ENCODE peak calls at places on chromosomes 6 and 20, in ten cellular contexts. J, K, Y, E, T, O, S, H, V and U are unnamed samples.

GRCh38 chr20:62155428-62156253 is 12.1 kb downstream of the SS18L1 start:
- DNase-seq in J (peak; percentile 46), K (no peak), Y (peak; percentile 83), E (peak; percentile 54), T (no peak), O (peak; percentile 32), S (no peak), H (peak; percentile 93), V (peak; percentile 64), U (no peak)

GRCh38 chr6:166947251-166947650 is 9.1 kb downstream of the RNASET2 start:
- DNase-seq in J (no peak), K (no peak), Y (no peak), E (no peak), T (no peak), O (no peak), S (no peak), H (no peak), V (no peak), U (no peak)

GRCh38 chr6:128882991-128883571 is at the start of gene LAMA2:
- DNase-seq in J (peak; percentile 85), K (peak; percentile 23), Y (no peak), E (peak; percentile 87), T (no peak), O (peak; percentile 85), S (peak; percentile 84), H (no peak), V (peak; percentile 7), U (no peak)

GRCh38 chr20:20375862-20376261 is 8.0 kb downstream of the INSM1 start:
- DNase-seq in J (no peak), K (no peak), Y (no peak), E (no peak), T (no peak), O (no peak), S (no peak), H (no peak), V (no peak), U (no peak)

GRCh38 chr20:37596890-37597539 is 69.3 kb upstream of the BLCAP start:
- DNase-seq in J (no peak), K (no peak), Y (no peak), E (no peak), T (no peak), O (no peak), S (no peak), H (no peak), V (no peak), U (no peak)

GRCh38 chr6:136051140-136051775 is 198.9 kb downstream of the MTFR2 start:
- DNase-seq in J (no peak), K (no peak), Y (no peak), E (no peak), T (peak; percentile 16), O (no peak), S (no peak), H (no peak), V (no peak), U (no peak)

GRCh38 chr20:53084408-53084997 is 112.3 kb downstream of the TSHZ2 start:
- DNase-seq in J (no peak), K (no peak), Y (no peak), E (no peak), T (no peak), O (no peak), S (no peak), H (no peak), V (no peak), U (no peak)

GRCh38 chr6:106894978-106895702 is 79.4 kb downstream of the CD24 start:
- DNase-seq in J (peak; percentile 22), K (no peak), Y (peak; percentile 78), E (no peak), T (no peak), O (peak; percentile 17), S (no peak), H (peak; percentile 68), V (peak; percentile 50), U (peak; percentile 20)

GRCh38 chr6:137801352-137802088 is 65.5 kb upstream of the TNFAIP3 start:
- DNase-seq in J (no peak), K (no peak), Y (no peak), E (no peak), T (no peak), O (no peak), S (no peak), H (no peak), V (no peak), U (no peak)

GRCh38 chr6:14068133-14068532 is 49.4 kb upstream of the CD83 start:
- DNase-seq in J (peak; percentile 86), K (no peak), Y (peak; percentile 85), E (no peak), T (no peak), O (no peak), S (no peak), H (peak; percentile 95), V (no peak), U (no peak)

GRCh38 chr20:34377072-34377847 is 14.2 kb downstream of the ITCH start:
- DNase-seq in J (no peak), K (no peak), Y (no peak), E (no peak), T (no peak), O (no peak), S (no peak), H (no peak), V (no peak), U (no peak)

GRCh38 chr6:143516700-143517446 is 5.4 kb upstream of the FUCA2 start:
- DNase-seq in J (no peak), K (no peak), Y (no peak), E (no peak), T (peak; percentile 20), O (no peak), S (no peak), H (no peak), V (no peak), U (no peak)
- H2AFZ ChIP-seq in J (no peak overlapping the region), K (no peak overlapping the region), Y (no peak overlapping the region), E (no peak overlapping the region), T (no peak overlapping the region), O (no peak overlapping the region), S (peak overlapping the region; percentile 70), H (no peak overlapping the region), V (no peak overlapping the region), U (no peak overlapping the region)

DNA sequence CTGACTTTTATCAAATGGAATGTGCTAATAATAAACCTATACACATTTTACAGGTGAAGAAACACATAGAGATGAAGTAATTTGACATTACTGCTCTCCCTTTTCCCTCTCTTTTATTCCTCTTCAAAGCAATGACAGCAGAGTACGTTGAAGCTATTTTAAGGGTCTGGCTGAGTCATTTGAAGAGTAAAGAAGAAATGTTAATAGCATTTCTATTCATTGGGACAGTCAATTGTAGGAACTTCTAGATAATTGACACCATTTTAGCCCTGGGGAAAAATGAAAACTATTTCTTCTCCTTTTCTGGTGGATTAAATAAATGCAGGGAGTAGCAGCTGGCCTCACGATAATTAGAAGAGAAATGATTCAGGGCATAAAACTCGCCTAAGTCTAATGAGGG is 48.2 kb downstream of the RIPOR2 start:
- DNase-seq in J (no peak), K (no peak), Y (no peak), E (no peak), T (no peak), O (no peak), S (no peak), H (no peak), V (no peak), U (no peak)
- H4K20me1 ChIP-seq in J (no peaks in the 10 kb centered on the region), K (no peaks in the 10 kb centered on the region), Y (no peaks in the 10 kb centered on the region), E (no peaks in the 10 kb centered on the region), T (no peaks in the 10 kb centered on the region), O (no peaks in the 10 kb centered on the region), S (no peaks in the 10 kb centered on the region), H (no peaks in the 10 kb centered on the region), V (no peaks in the 10 kb centered on the region), U (no peaks in the 10 kb centered on the region)

DNA sequence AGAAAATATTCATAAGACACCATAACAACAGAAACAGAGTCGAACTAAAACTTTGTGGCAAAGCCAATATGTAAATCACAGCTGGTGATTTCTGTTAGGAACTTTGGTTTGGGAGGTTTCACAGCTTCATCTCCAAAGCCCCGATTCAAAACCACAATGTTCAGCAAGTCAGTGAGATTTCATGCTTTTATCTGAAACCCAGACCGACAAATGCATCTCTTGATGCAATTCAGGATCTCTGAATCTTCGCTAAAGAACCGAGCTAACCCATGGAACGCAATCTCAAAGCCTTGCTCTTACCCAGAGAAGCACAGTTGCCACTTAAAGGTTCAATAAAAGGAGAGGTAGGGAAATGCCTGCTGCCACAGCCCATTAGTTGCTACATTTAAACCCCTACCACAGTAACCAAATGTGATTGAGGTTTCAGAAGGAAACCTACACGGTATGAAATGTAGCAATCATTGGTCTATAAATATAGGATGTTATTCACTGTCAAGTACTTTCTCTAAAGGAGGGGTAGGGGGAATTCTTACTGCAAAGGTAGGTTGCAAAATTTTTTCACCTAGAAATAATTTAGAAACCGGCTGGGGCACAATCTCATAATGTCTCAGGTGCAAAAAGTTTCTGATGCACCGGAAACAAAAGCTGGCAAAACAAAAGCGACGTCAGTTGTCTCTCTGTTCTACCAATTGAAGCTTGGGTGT is 381.0 kb upstream of the ARID1B start:
- DNase-seq in J (no peak), K (no peak), Y (no peak), E (no peak), T (peak; percentile 78), O (peak; percentile 21), S (no peak), H (no peak), V (no peak), U (peak; percentile 89)
- H2AFZ ChIP-seq in J (no peak overlapping the region), K (no peak overlapping the region), Y (peak overlapping the region; percentile 30), E (no peak overlapping the region), T (no peak overlapping the region), O (peak overlapping the region; percentile 60), S (peak overlapping the region; percentile 51), H (no peak overlapping the region), V (no peak overlapping the region), U (peak overlapping the region; percentile 70)

GRCh38 chr6:34595332-34596090 is 39.4 kb upstream of the SPDEF start:
- DNase-seq in J (peak; percentile 61), K (no peak), Y (peak; percentile 64), E (no peak), T (no peak), O (no peak), S (no peak), H (peak; percentile 84), V (no peak), U (no peak)
- H4K20me1 ChIP-seq in J (peaks cover 5% of the 10 kb centered on the region), K (peaks cover 68% of the 10 kb centered on the region), Y (no peaks in the 10 kb centered on the region), E (no peaks in the 10 kb centered on the region), T (no peaks in the 10 kb centered on the region), O (peaks cover 15% of the 10 kb centered on the region), S (peaks cover 61% of the 10 kb centered on the region), H (peaks cover 12% of the 10 kb centered on the region), V (peaks cover 26% of the 10 kb centered on the region), U (peaks cover 5% of the 10 kb centered on the region)

DNA sequence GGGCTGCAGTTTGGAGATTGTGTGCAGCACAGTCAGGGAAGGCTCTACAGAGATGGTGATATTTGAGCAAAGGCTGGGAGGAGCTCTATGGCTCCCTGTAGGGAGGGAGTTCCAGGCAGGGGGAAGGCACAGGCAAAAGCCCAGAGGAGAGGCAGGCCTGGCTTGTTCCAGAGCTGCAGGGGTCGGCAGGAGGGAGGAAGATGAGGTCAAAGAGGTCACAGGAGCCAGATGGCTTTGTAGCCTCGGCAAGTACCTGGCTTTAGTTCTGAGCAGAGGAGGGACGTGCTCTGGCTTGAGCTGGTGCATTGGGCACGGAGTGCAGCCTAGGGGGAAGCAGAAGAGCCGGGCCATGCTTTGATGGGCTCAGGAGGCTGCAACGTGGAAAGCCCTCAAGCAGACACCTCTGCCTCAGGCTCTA is 152.4 kb downstream of the ZDHHC14 start:
- DNase-seq in J (no peak), K (peak; percentile 52), Y (no peak), E (peak; percentile 68), T (no peak), O (peak; percentile 62), S (peak; percentile 77), H (no peak), V (no peak), U (no peak)
- H2AFZ ChIP-seq in J (no peak overlapping the region), K (no peak overlapping the region), Y (peak overlapping the region; percentile 46), E (no peak overlapping the region), T (no peak overlapping the region), O (peak overlapping the region; percentile 16), S (no peak overlapping the region), H (no peak overlapping the region), V (no peak overlapping the region), U (no peak overlapping the region)